ENCODE peak calls at places on chromosomes 1 and 21, in six cellular contexts. E is heart left ventricle, I is HT-29, A is HEK293T, L is HS-5, C is substantia nigra. U is an unnamed sample.

GRCh38 chr1:3541465-3541864 is 69.8 kb downstream of the MEGF6 start:
- DNase-seq in C (no peak), L (no peak), I (no peak), A (no peak), E (no peak), U (no peak)

GRCh38 chr1:76759950-76760349 is 107.3 kb upstream of the ST6GALNAC5 start:
- DNase-seq in A (no peak), L (peak; percentile 74), C (no peak), I (peak; percentile 22), E (no peak), U (no peak)

GRCh38 chr1:112544011-112544688 is 35.4 kb downstream of the WNT2B start:
- DNase-seq in A (no peak), L (peak; percentile 94), E (no peak), I (peak; percentile 65), C (no peak), U (no peak)

GRCh38 chr1:232542633-232543032 is 87.3 kb downstream of the SIPA1L2 start:
- DNase-seq in I (no peak), A (no peak), L (no peak), C (no peak), E (no peak), U (no peak)

GRCh38 chr1:230950404-230950803 is 28.3 kb downstream of the TTC13 start:
- DNase-seq in E (no peak), C (no peak), L (no peak), I (no peak), A (no peak), U (no peak)

GRCh38 chr1:193479187-193479586 is 292.8 kb upstream of the B3GALT2 start:
- DNase-seq in E (no peak), L (no peak), I (peak; percentile 64), C (no peak), A (no peak), U (peak; percentile 65)

GRCh38 chr1:68010094-68010493 is 40.3 kb downstream of the DIRAS3 start:
- DNase-seq in A (no peak), E (no peak), L (no peak), C (no peak), I (peak; percentile 32), U (no peak)

GRCh38 chr1:210231846-210232523 is 611 bp upstream of the SERTAD4 start:
- DNase-seq in A (peak; percentile 27), L (no peak), I (no peak), E (peak; percentile 39), C (no peak), U (no peak)

GRCh38 chr21:43921979-43922945 is 57.2 kb downstream of the AGPAT3 start:
- DNase-seq in A (no peak), L (no peak), C (no peak), E (no peak), I (no peak), U (peak; percentile 40)

GRCh38 chr1:48160486-48161132 is 61.9 kb upstream of the SLC5A9 start:
- DNase-seq in I (no peak), E (no peak), C (no peak), A (no peak), L (no peak), U (no peak)

U was measured in T-helper 2 cell treated with Interferon-gamma antibody and Interleukin-4, amounts not matched to agents 5 μg/mL and 100 μg/mL, for 36 hours.